ENCODE peak calls at places on chromosomes 3 and 15, in four cellular contexts. H is Caco-2, M is right cardiac atrium, U is sigmoid colon. K is an unnamed sample.

GRCh38 chr3:76044601-76045600 is 259.6 kb upstream of the ZNF717 start:
- DNase-seq in H (peak; percentile 27), M (no peak), U (no peak), K (no peak)

GRCh38 chr3:125105116-125105515 is 49.3 kb upstream of the HEG1 start:
- DNase-seq in H (no peak), M (no peak), U (no peak), K (no peak)

GRCh38 chr15:65286069-65286703 is 497 bp downstream of the PARP16 start:
- DNase-seq in H (no peak), M (peak; percentile 81), U (no peak), K (no peak)

GRCh38 chr3:193665370-193665989 is 72.5 kb downstream of the OPA1 start:
- DNase-seq in H (peak; percentile 6), M (no peak), U (no peak), K (no peak)

GRCh38 chr15:99282129-99282528 is 30.8 kb downstream of the LRRC28 start:
- DNase-seq in H (no peak), M (no peak), U (no peak), K (no peak)

GRCh38 chr3:28726840-28727239 is 378.2 kb upstream of the AZI2 start:
- DNase-seq in H (peak; percentile 66), M (no peak), U (no peak), K (peak; percentile 27)

GRCh38 chr3:108329508-108329907 is 33.2 kb downstream of the HHLA2 start:
- DNase-seq in H (no peak), M (no peak), U (no peak), K (no peak)

GRCh38 chr3:89145995-89146394 is 38.6 kb downstream of the EPHA3 start:
- DNase-seq in H (no peak), M (no peak), U (no peak), K (no peak)

GRCh38 chr15:68252925-68253534 is 23.5 kb upstream of the CLN6 start:
- DNase-seq in H (peak; percentile 63), M (no peak), U (no peak), K (no peak)

GRCh38 chr15:57947781-57948180 is 117.7 kb downstream of the ALDH1A2 start:
- DNase-seq in H (no peak), M (peak; percentile 87), U (no peak), K (no peak)

GRCh38 chr3:14949126-14949525 is 1.7 kb downstream of the NR2C2 start:
- DNase-seq in H (no peak), M (no peak), U (no peak), K (no peak)

GRCh38 chr3:98777801-98778220 is 14.7 kb downstream of the ST3GAL6 start:
- DNase-seq in H (no peak), M (no peak), U (no peak), K (no peak)

GRCh38 chr3:196969001-196969659 is 497 bp upstream of the PIGZ start:
- DNase-seq in H (peak; percentile 53), M (peak; percentile 69), U (no peak), K (no peak)

GRCh38 chr3:196970547-196971093 is 2.0 kb upstream of the PIGZ start:
- DNase-seq in H (no peak), M (no peak), U (no peak), K (no peak)

GRCh38 chr3:196969660-196970546 is 1.3 kb upstream of the PIGZ start:
- DNase-seq in H (peak; percentile 88), M (peak; percentile 87), U (no peak), K (no peak)

GRCh38 chr3:196968233-196969000 is at the start of gene PIGZ:
- DNase-seq in H (peak; percentile 63), M (peak; percentile 72), U (no peak), K (no peak)

DNA sequence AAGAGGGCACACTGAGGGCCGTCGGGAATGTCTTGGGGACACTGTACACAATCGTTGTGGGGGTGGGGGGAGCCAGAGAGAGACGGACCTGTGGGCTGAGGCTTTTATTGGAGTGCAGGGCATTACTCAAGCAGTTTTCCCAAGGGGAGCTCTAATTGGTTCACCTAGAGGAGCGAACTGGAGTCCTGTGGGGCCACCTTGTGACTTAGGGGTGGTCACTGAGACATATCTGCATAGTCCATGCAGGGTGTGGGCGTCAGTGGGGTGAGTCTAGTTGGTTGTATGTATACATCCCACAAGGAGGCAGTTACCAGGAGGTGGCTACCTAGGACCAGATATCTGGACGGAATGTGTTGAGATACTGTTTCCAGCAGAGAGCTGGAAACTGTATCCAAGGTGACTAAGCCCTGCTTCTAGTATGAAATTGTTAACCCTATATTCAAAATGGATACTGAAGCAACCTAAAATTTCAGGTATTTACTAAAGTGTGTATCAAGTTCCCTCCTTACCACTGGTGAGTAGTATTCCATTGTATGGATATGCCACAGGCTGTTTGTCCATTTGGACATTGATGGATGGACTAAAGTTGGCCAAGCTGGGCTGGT is 2.6 kb upstream of the PIGZ start:
- DNase-seq in H (peak; percentile 43), M (no peak), U (no peak), K (no peak)
- H3K4me1 ChIP-seq in H (peaks cover 10% of the 10 kb centered on the region), M (no peaks in the 10 kb centered on the region), U (peaks cover 16% of the 10 kb centered on the region), K (peaks cover 1% of the 10 kb centered on the region)

DNA sequence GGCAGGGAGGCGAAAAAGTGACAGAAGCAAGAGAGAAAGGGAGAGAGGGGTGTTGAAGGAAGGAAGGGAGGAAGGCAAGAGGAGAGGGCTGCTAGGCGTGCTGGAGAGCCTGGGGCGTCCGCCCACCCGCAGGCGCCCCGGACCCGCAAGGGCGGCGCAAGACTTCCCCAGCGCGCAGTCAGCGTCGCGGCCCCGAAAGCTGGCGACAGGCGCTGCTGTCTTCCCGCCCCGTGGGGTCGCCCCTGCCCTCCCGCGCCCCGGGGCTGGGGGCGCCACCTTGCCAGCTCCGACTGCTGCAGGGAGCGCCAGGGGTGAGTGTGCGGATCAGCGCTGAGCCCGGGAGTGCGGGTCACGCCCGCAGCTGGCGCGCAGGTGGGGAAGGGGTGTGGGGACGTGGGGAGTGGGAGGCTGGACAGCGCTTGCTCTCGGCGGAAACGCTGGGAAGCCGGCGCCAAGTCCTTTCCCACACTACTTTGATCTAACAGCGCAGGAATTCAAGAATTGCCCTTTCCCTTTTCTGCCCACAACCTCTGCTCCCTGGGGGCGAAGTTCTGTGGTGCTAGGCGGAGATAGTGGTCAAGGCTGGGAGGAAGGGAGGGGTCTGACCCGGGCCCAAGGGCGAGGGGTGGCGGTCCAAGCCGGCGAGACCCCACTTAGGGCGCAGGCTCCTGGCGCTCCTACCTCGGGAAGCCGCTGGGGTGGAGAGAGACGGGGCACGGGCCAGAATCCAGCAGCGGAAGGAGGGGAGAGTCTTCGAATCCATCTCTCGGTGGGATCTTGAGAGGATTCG is 266.1 kb downstream of the CGGBP1 start:
- DNase-seq in H (peak; percentile 23), M (peak; percentile 64), U (no peak), K (no peak)
- H3K4me3 ChIP-seq in H (peak within 1 kb of the TSS; percentile 16), M (peak within 1 kb of the TSS; percentile 35), U (peak within 1 kb of the TSS; percentile 46), K (peak within 1 kb of the TSS; percentile 58)

DNA sequence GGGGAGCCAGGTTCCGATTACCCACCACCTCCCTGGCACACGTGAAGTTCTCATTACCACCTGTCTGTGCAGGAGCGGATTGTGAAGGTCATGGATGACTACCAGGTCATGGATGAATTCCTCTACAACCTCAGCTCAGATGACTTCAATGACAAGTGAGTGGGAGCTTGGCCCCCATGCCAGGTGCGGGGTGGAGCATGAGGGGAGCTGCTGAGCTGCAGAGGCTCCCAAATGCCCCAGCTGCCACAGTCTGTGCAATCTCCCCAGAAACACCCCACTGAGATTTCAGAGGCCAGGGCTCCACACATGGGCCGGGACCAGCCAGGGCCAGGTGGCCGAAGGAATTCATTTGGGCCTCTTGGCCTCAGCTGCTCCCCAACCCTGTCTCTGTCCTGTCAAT is 34.3 kb downstream of the DNAH1 start:
- DNase-seq in H (no peak), M (peak; percentile 23), U (no peak), K (no peak)
- H3K4me1 ChIP-seq in H (no peaks in the 10 kb centered on the region), M (no peaks in the 10 kb centered on the region), U (peaks cover 6% of the 10 kb centered on the region), K (no peaks in the 10 kb centered on the region)

DNA sequence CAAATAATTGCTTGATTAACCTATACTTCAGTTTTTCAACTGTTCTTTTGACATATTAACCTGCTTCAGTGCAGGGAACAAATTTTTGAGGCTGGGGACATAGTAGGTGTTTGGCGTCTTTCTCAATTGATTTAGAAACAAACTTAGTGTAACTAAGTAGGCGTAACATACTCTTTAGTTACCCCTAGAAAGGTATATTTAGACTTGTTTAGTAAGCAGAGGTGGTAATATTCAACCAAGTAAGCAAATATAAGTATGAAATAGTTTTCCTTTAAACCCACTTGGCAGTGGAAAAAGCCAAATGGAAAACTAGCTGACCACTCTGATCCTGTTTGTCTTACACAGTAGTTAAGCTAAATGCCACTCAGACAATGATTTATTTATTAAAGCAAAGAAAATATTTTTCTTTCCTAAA is 113.2 kb downstream of the MBNL1 start:
- DNase-seq in H (no peak), M (no peak), U (no peak), K (no peak)
- H3K4me3 ChIP-seq in H (no peak overlapping the region), M (peak overlapping the region; percentile 61), U (peak overlapping the region; percentile 31), K (no peak overlapping the region)

GRCh38 chr3:172074027-172074426 is 34.6 kb downstream of the FNDC3B start:
- DNase-seq in H (no peak), M (no peak), U (no peak), K (no peak)
- H3K4me1 ChIP-seq in H (peaks cover 31% of the 10 kb centered on the region), M (peaks cover 19% of the 10 kb centered on the region), U (peaks cover 65% of the 10 kb centered on the region), K (peaks cover 3% of the 10 kb centered on the region)

DNA sequence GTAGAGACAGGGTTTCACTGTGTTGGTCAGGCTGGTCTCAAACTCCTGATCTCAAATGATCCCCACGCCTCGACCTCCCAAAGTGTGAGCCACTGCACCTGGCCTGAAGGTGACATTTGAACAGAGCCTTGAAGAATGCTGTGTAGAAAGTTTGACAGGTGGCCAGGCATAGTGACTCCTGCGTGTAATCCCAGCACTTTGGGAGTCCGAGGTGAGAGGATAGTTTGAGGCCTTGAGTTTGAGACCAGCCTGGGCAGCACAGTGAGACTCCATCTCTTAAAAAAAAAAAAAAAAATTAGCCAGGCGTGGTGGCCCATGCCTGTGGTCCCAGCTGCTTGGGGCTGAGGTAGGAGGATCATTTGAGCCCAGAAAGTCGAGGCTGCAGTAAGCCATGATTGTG is 1.5 kb downstream of the IQGAP1 start:
- DNase-seq in H (no peak), M (no peak), U (no peak), K (no peak)
- H3K4me3 ChIP-seq in H (peak overlapping the region; percentile 94), M (peak overlapping the region; percentile 94), U (peak overlapping the region; percentile 87), K (no peak overlapping the region)

K was measured in iPS DF 6.9.